ENCODE peak calls at places on chromosome 2, in four cellular contexts. J is thoracic aorta, H is ACHN, C is neural crest cell. O is an unnamed sample.

GRCh38 chr2:26534098-26534864 is 56.4 kb upstream of the OTOF start:
- DNase-seq in J (no peak), H (no peak), C (no peak), O (no peak)

GRCh38 chr2:134206573-134206972 is 47.3 kb upstream of the MGAT5 start:
- DNase-seq in J (peak; percentile 33), H (no peak), C (no peak), O (no peak)

GRCh38 chr2:47056875-47057731 is 98.0 kb downstream of the STPG4 start:
- DNase-seq in J (no peak), H (no peak), C (no peak), O (no peak)

GRCh38 chr2:80242355-80242910 is 62.1 kb downstream of the LRRTM1 start:
- DNase-seq in J (no peak), H (no peak), C (no peak), O (no peak)

GRCh38 chr2:6967301-6967700 is 50.1 kb downstream of the RNF144A start:
- DNase-seq in J (no peak), H (no peak), C (no peak), O (peak; percentile 5)

GRCh38 chr2:214127178-214127970 is 283.5 kb upstream of the VWC2L start:
- DNase-seq in J (no peak), H (no peak), C (no peak), O (no peak)

GRCh38 chr2:21256006-21256405 is 132.2 kb downstream of the TDRD15 start:
- DNase-seq in J (no peak), H (no peak), C (no peak), O (peak; percentile 10)

GRCh38 chr2:112048887-112049286 is 6.2 kb upstream of the TMEM87B start:
- DNase-seq in J (no peak), H (peak; percentile 65), C (peak; percentile 30), O (no peak)

GRCh38 chr2:189116059-189116458 is 63.5 kb downstream of the COL5A2 start:
- DNase-seq in J (no peak), H (no peak), C (no peak), O (no peak)

GRCh38 chr2:140650825-140651224 is 1480.0 kb downstream of the LRP1B start:
- DNase-seq in J (no peak), H (no peak), C (no peak), O (no peak)

GRCh38 chr2:216714412-216714775 is 19.0 kb upstream of the IGFBP5 start:
- DNase-seq in J (no peak), H (no peak), C (no peak), O (no peak)

GRCh38 chr2:46296216-46296839 is 879 bp upstream of the EPAS1 start:
- DNase-seq in J (no peak), H (no peak), C (no peak), O (peak; percentile 64)

GRCh38 chr2:172299741-172300140 is 127.6 kb upstream of the ITGA6 start:
- DNase-seq in J (no peak), H (no peak), C (no peak), O (no peak)

GRCh38 chr2:219499058-219499307 is 292 bp downstream of the GMPPA start:
- DNase-seq in J (no peak), H (no peak), C (no peak), O (no peak)

GRCh38 chr2:166628478-166629136 is 134.6 kb upstream of the SCN7A start:
- DNase-seq in J (no peak), H (no peak), C (no peak), O (peak; percentile 40)

GRCh38 chr2:203579730-203580129 is 44.6 kb upstream of the RAPH1 start:
- DNase-seq in J (no peak), H (no peak), C (no peak), O (no peak)

GRCh38 chr2:157283468-157283867 is 26.0 kb downstream of the GALNT5 start:
- DNase-seq in J (no peak), H (no peak), C (no peak), O (no peak)

GRCh38 chr2:223054193-223054781 is 2.3 kb downstream of the KCNE4 start:
- DNase-seq in J (no peak), H (no peak), C (no peak), O (no peak)

GRCh38 chr2:69667805-69668382 is 24.4 kb upstream of the AAK1 start:
- DNase-seq in J (no peak), H (no peak), C (no peak), O (no peak)

GRCh38 chr2:32418777-32419176 is 62.0 kb downstream of the BIRC6 start:
- DNase-seq in J (no peak), H (no peak), C (no peak), O (no peak)

GRCh38 chr2:65142515-65142914 is 12.6 kb upstream of the RAB1A start:
- DNase-seq in J (no peak), H (no peak), C (no peak), O (no peak)

GRCh38 chr2:171878481-171878993 is 15.5 kb downstream of the SLC25A12 start:
- DNase-seq in J (no peak), H (no peak), C (no peak), O (no peak)

GRCh38 chr2:222146488-222146887 is 152.3 kb downstream of the PAX3 start:
- DNase-seq in J (no peak), H (no peak), C (no peak), O (no peak)

GRCh38 chr2:43075054-43075593 is 151.3 kb downstream of the ZFP36L2 start:
- DNase-seq in J (peak; percentile 72), H (peak; percentile 93), C (no peak), O (no peak)

GRCh38 chr2:24731923-24732322 is 61.3 kb downstream of the PTRHD1 start:
- DNase-seq in J (no peak), H (no peak), C (no peak), O (no peak)

GRCh38 chr2:2149379-2149778 is 181.7 kb downstream of the MYT1L start:
- DNase-seq in J (no peak), H (no peak), C (no peak), O (no peak)

GRCh38 chr2:69816923-69817542 is 12.4 kb upstream of the GMCL1 start:
- DNase-seq in J (peak; percentile 40), H (peak; percentile 93), C (peak; percentile 59), O (peak; percentile 66)

GRCh38 chr2:64718250-64718866 is 64.6 kb upstream of the SERTAD2 start:
- DNase-seq in J (no peak), H (no peak), C (no peak), O (no peak)

GRCh38 chr2:45331034-45331786 is 279.9 kb downstream of the SRBD1 start:
- DNase-seq in J (no peak), H (no peak), C (no peak), O (no peak)